ENCODE peak calls at places on chromosomes 4 and X, in four cellular contexts. O, Q, G and R are unnamed samples.

GRCh38 chr4:187826725-187827124 is 168.8 kb upstream of the ZFP42 start:
- DNase-seq in O (no peak), Q (no peak), G (no peak), R (no peak)

GRCh38 chrX:68714856-68715255 is 67.4 kb downstream of the STARD8 start:
- DNase-seq in Q (no peak), O (no peak), G (no peak), R (no peak)

GRCh38 chr4:169017971-169018370 is 7.9 kb upstream of the CBR4 start:
- DNase-seq in Q (no peak), O (no peak), G (no peak), R (no peak)

GRCh38 chr4:118279920-118280432 is 72.8 kb downstream of the PRSS12 start:
- DNase-seq in O (no peak), Q (no peak), G (no peak), R (no peak)

GRCh38 chr4:124304936-124305335 is 407.6 kb downstream of the ANKRD50 start:
- DNase-seq in Q (no peak), O (no peak), G (no peak), R (no peak)

GRCh38 chr4:150106886-150107285 is 28.6 kb downstream of the DCLK2 start:
- DNase-seq in O (no peak), G (no peak), Q (peak; percentile 22), R (no peak)

GRCh38 chr4:11729548-11729947 is 300.9 kb upstream of the HS3ST1 start:
- DNase-seq in Q (no peak), O (no peak), G (no peak), R (no peak)

GRCh38 chrX:143634701-143635442 is 1.0 kb downstream of the SLITRK4 start:
- DNase-seq in O (no peak), Q (no peak), G (no peak), R (no peak)

GRCh38 chr4:35105486-35105885 is 1138.8 kb downstream of the ARAP2 start:
- DNase-seq in Q (no peak), O (no peak), G (no peak), R (no peak)

GRCh38 chr4:17165256-17165655 is 266.8 kb upstream of the LDB2 start:
- DNase-seq in O (no peak), G (no peak), Q (no peak), R (no peak)

DNA sequence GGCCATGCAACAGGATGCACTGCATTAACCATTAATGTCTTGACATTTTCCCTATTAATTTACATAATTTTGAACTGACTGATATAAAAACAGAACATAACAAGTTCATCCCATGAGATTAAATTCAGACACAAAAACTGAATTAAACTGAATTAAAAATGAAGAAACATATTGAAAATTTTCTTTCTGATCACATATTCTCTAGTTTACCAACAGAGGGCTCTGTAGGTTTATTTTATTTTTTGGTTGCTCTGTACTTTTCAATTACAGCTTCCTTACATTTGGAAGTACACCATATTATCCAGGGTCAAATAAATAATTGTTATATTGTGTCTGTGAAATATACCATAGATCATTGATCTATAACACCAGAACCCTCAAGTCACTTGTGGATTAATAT is 27.3 kb upstream of the CT83 start:
- DNase-seq in O (no peak), G (no peak), Q (peak; percentile 1), R (no peak)
- TF ChIP-seq FOXJ3 in O (no peak), G (no peak), Q (no peak), R (no peak)

GRCh38 chr4:47049347-47049746 is 18.0 kb downstream of the GABRB1 start:
- DNase-seq in G (no peak), O (no peak), Q (no peak), R (no peak)
- TF ChIP-seq CTCF in G (no peak), O (no peak), Q (no peak), R (no peak)

GRCh38 chr4:26030780-26031179 is 116.8 kb downstream of the SMIM20 start:
- DNase-seq in Q (no peak), G (no peak), O (no peak), R (no peak)
- TF ChIP-seq FOXJ3 in Q (no peak), G (no peak), O (no peak), R (no peak)

GRCh38 chr4:180960758-180961401 is 1282.3 kb upstream of the TENM3 start:
- DNase-seq in Q (peak; percentile 34), G (no peak), O (no peak), R (no peak)
- TF ChIP-seq CTCF in Q (peak; percentile 29), G (no peak), O (no peak), R (no peak)

GRCh38 chr4:15479089-15479912 is 9.6 kb downstream of the CC2D2A start:
- DNase-seq in O (peak; percentile 15), G (peak; percentile 77), Q (peak; percentile 74), R (peak; percentile 58)
- TF ChIP-seq FOXJ3 in O (no peak), G (no peak), Q (no peak), R (no peak)